ENCODE peak calls at places on chromosomes 6 and 20, in ten cellular contexts. One of them, this sample, is unnamed.

GRCh38 chr20:10731190-10731955 is 57.6 kb upstream of the JAG1 start:
- DNase-seq in sigmoid colon: no peak
- DNase-seq in bronchial epithelial cell: peak; percentile 93
- DNase-seq in Peyer's patch: no peak
- DNase-seq in Caco-2: no peak
- DNase-seq in ascending aorta: no peak
- DNase-seq in GM06990: no peak
- DNase-seq in tibial nerve: no peak
- DNase-seq in heart left ventricle: no peak
- DNase-seq in AG04450: no peak
- DNase-seq in this sample: no peak

GRCh38 chr6:5379647-5380242 is 118.4 kb downstream of the FARS2 start:
- DNase-seq in Peyer's patch: peak; percentile 63
- DNase-seq in bronchial epithelial cell: peak; percentile 41
- DNase-seq in heart left ventricle: no peak
- DNase-seq in sigmoid colon: no peak
- DNase-seq in ascending aorta: no peak
- DNase-seq in tibial nerve: no peak
- DNase-seq in GM06990: peak; percentile 8
- DNase-seq in AG04450: no peak
- DNase-seq in Caco-2: no peak
- DNase-seq in this sample: peak; percentile 38

GRCh38 chr6:93721386-93722048 is 302.2 kb upstream of the EPHA7 start:
- DNase-seq in Peyer's patch: no peak
- DNase-seq in ascending aorta: no peak
- DNase-seq in GM06990: no peak
- DNase-seq in sigmoid colon: no peak
- DNase-seq in Caco-2: no peak
- DNase-seq in heart left ventricle: no peak
- DNase-seq in tibial nerve: no peak
- DNase-seq in AG04450: no peak
- DNase-seq in bronchial epithelial cell: no peak
- DNase-seq in this sample: peak; percentile 37

GRCh38 chr6:144753023-144753705 is 468.0 kb downstream of the UTRN start:
- DNase-seq in Peyer's patch: no peak
- DNase-seq in AG04450: no peak
- DNase-seq in tibial nerve: no peak
- DNase-seq in Caco-2: no peak
- DNase-seq in heart left ventricle: no peak
- DNase-seq in sigmoid colon: no peak
- DNase-seq in bronchial epithelial cell: no peak
- DNase-seq in ascending aorta: no peak
- DNase-seq in GM06990: peak; percentile 30
- DNase-seq in this sample: no peak

GRCh38 chr6:106080106-106081095 is 5.7 kb upstream of the PRDM1 start:
- DNase-seq in AG04450: no peak
- DNase-seq in GM06990: no peak
- DNase-seq in bronchial epithelial cell: no peak
- DNase-seq in Peyer's patch: no peak
- DNase-seq in Caco-2: no peak
- DNase-seq in ascending aorta: no peak
- DNase-seq in sigmoid colon: no peak
- DNase-seq in tibial nerve: no peak
- DNase-seq in heart left ventricle: no peak
- DNase-seq in this sample: no peak

GRCh38 chr6:99592900-99593299 is 13.7 kb upstream of the PRDM13 start:
- DNase-seq in bronchial epithelial cell: peak; percentile 51
- DNase-seq in Peyer's patch: no peak
- DNase-seq in AG04450: no peak
- DNase-seq in Caco-2: no peak
- DNase-seq in heart left ventricle: no peak
- DNase-seq in tibial nerve: no peak
- DNase-seq in GM06990: no peak
- DNase-seq in ascending aorta: no peak
- DNase-seq in sigmoid colon: no peak
- DNase-seq in this sample: no peak

GRCh38 chr20:20075032-20075431 is 22.7 kb downstream of the CFAP61 start:
- DNase-seq in tibial nerve: no peak
- DNase-seq in AG04450: no peak
- DNase-seq in heart left ventricle: no peak
- DNase-seq in ascending aorta: no peak
- DNase-seq in GM06990: no peak
- DNase-seq in Caco-2: no peak
- DNase-seq in Peyer's patch: no peak
- DNase-seq in sigmoid colon: no peak
- DNase-seq in bronchial epithelial cell: no peak
- DNase-seq in this sample: no peak

GRCh38 chr6:10633216-10633615 is 61.2 kb downstream of the C6orf52 start:
- DNase-seq in GM06990: peak; percentile 30
- DNase-seq in bronchial epithelial cell: peak; percentile 97
- DNase-seq in sigmoid colon: no peak
- DNase-seq in ascending aorta: no peak
- DNase-seq in tibial nerve: no peak
- DNase-seq in Peyer's patch: no peak
- DNase-seq in AG04450: peak; percentile 66
- DNase-seq in Caco-2: no peak
- DNase-seq in heart left ventricle: no peak
- DNase-seq in this sample: peak; percentile 25

DNA sequence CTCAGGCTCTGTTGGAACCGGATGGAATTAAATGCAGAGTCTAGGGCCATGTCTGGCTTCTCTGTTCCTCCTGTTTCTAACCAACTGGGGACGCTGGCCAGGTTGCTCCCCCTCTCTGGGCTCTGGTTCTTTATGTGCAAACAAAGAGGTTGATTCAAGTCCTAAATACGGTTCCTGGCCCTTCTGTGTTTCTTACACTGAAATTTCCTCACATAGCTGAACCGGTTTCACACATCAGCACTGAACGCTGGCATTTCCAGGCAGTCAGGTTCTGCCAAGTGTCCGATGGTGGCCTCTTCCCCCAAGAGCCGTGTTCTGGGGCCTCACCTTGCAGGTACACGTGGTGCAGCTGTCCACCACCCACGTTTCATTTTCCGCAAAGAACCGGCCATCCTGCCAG is 13.5 kb downstream of the THBS2 start:
- DNase-seq in ascending aorta: no peak
- DNase-seq in GM06990: no peak
- DNase-seq in bronchial epithelial cell: peak; percentile 5
- DNase-seq in tibial nerve: no peak
- DNase-seq in heart left ventricle: no peak
- DNase-seq in AG04450: no peak
- DNase-seq in Caco-2: no peak
- DNase-seq in sigmoid colon: no peak
- DNase-seq in Peyer's patch: peak; percentile 28
- DNase-seq in this sample: no peak
- H3K27me3 ChIP-seq in ascending aorta: no peaks in the 10 kb centered on the region
- H3K27me3 ChIP-seq in GM06990: no peaks in the 10 kb centered on the region
- H3K27me3 ChIP-seq in bronchial epithelial cell: no peaks in the 10 kb centered on the region
- H3K27me3 ChIP-seq in tibial nerve: no peaks in the 10 kb centered on the region
- H3K27me3 ChIP-seq in heart left ventricle: no peaks in the 10 kb centered on the region
- H3K27me3 ChIP-seq in AG04450: no peaks in the 10 kb centered on the region
- H3K27me3 ChIP-seq in Caco-2: no peaks in the 10 kb centered on the region
- H3K27me3 ChIP-seq in sigmoid colon: no peaks in the 10 kb centered on the region
- H3K27me3 ChIP-seq in Peyer's patch: no peaks in the 10 kb centered on the region
- H3K27me3 ChIP-seq in this sample: no peaks in the 10 kb centered on the region

GRCh38 chr20:44219791-44220190 is 9.2 kb upstream of the OSER1 start:
- DNase-seq in Peyer's patch: no peak
- DNase-seq in ascending aorta: no peak
- DNase-seq in Caco-2: peak; percentile 90
- DNase-seq in tibial nerve: no peak
- DNase-seq in AG04450: no peak
- DNase-seq in heart left ventricle: no peak
- DNase-seq in GM06990: no peak
- DNase-seq in sigmoid colon: no peak
- DNase-seq in bronchial epithelial cell: no peak
- DNase-seq in this sample: no peak

GRCh38 chr20:44218441-44218840 is 7.9 kb upstream of the OSER1 start:
- DNase-seq in AG04450: no peak
- DNase-seq in GM06990: no peak
- DNase-seq in sigmoid colon: no peak
- DNase-seq in bronchial epithelial cell: no peak
- DNase-seq in Caco-2: no peak
- DNase-seq in heart left ventricle: no peak
- DNase-seq in ascending aorta: no peak
- DNase-seq in tibial nerve: no peak
- DNase-seq in Peyer's patch: peak; percentile 74
- DNase-seq in this sample: no peak

GRCh38 chr20:44217342-44218092 is 6.9 kb upstream of the OSER1 start:
- DNase-seq in tibial nerve: peak; percentile 61
- DNase-seq in GM06990: no peak
- DNase-seq in heart left ventricle: peak; percentile 64
- DNase-seq in bronchial epithelial cell: peak; percentile 56
- DNase-seq in sigmoid colon: no peak
- DNase-seq in AG04450: peak; percentile 46
- DNase-seq in Peyer's patch: peak; percentile 90
- DNase-seq in ascending aorta: peak; percentile 71
- DNase-seq in Caco-2: peak; percentile 92
- DNase-seq in this sample: peak; percentile 83

GRCh38 chr20:44221368-44221767 is 10.8 kb upstream of the OSER1 start:
- DNase-seq in bronchial epithelial cell: no peak
- DNase-seq in sigmoid colon: no peak
- DNase-seq in heart left ventricle: no peak
- DNase-seq in AG04450: no peak
- DNase-seq in tibial nerve: no peak
- DNase-seq in GM06990: no peak
- DNase-seq in Caco-2: no peak
- DNase-seq in Peyer's patch: no peak
- DNase-seq in ascending aorta: no peak
- DNase-seq in this sample: no peak

DNA sequence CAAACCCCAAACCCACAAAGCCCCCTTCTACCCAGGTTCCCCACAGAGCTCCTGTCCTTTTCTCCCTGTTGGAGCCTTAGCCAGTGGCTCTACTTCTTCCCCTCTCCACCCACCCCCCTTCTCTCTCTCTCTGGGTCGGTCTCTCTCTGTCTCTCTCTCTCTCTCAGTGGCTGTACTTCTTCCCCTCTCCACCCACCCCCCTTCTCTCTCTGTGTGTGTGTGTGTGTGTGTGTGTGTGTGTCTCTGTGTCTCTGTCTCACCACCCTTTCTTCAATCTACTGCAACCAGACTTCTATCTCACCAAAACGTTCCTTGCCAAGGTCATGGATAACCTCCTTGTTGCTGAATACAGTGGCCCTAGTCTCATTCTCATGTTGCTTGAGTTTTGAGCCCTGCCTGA is 8.7 kb upstream of the OSER1 start:
- DNase-seq in Peyer's patch: no peak
- DNase-seq in GM06990: no peak
- DNase-seq in sigmoid colon: no peak
- DNase-seq in bronchial epithelial cell: no peak
- DNase-seq in AG04450: no peak
- DNase-seq in Caco-2: no peak
- DNase-seq in tibial nerve: no peak
- DNase-seq in heart left ventricle: no peak
- DNase-seq in ascending aorta: no peak
- DNase-seq in this sample: no peak
- H3K4me3 ChIP-seq in Peyer's patch: no peak overlapping the region
- H3K4me3 ChIP-seq in GM06990: no peak overlapping the region
- H3K4me3 ChIP-seq in sigmoid colon: no peak overlapping the region
- H3K4me3 ChIP-seq in bronchial epithelial cell: no peak overlapping the region
- H3K4me3 ChIP-seq in AG04450: no peak overlapping the region
- H3K4me3 ChIP-seq in Caco-2: no peak overlapping the region
- H3K4me3 ChIP-seq in tibial nerve: no peak overlapping the region
- H3K4me3 ChIP-seq in heart left ventricle: no peak overlapping the region
- H3K4me3 ChIP-seq in ascending aorta: no peak overlapping the region
- H3K4me3 ChIP-seq in this sample: no peak overlapping the region

GRCh38 chr6:139380168-139380567 is 5.7 kb upstream of the CITED2 start:
- DNase-seq in Caco-2: no peak
- DNase-seq in tibial nerve: no peak
- DNase-seq in sigmoid colon: no peak
- DNase-seq in heart left ventricle: no peak
- DNase-seq in GM06990: no peak
- DNase-seq in ascending aorta: no peak
- DNase-seq in Peyer's patch: no peak
- DNase-seq in bronchial epithelial cell: no peak
- DNase-seq in AG04450: no peak
- DNase-seq in this sample: no peak

GRCh38 chr6:139376604-139377218 is 2.3 kb upstream of the CITED2 start:
- DNase-seq in ascending aorta: peak; percentile 69
- DNase-seq in heart left ventricle: no peak
- DNase-seq in sigmoid colon: peak; percentile 86
- DNase-seq in Caco-2: peak; percentile 80
- DNase-seq in GM06990: no peak
- DNase-seq in Peyer's patch: peak; percentile 76
- DNase-seq in AG04450: no peak
- DNase-seq in tibial nerve: peak; percentile 82
- DNase-seq in bronchial epithelial cell: peak; percentile 61
- DNase-seq in this sample: peak; percentile 70

GRCh38 chr6:139378226-139378625 is 3.8 kb upstream of the CITED2 start:
- DNase-seq in Peyer's patch: no peak
- DNase-seq in GM06990: no peak
- DNase-seq in Caco-2: no peak
- DNase-seq in ascending aorta: no peak
- DNase-seq in sigmoid colon: no peak
- DNase-seq in bronchial epithelial cell: peak; percentile 61
- DNase-seq in AG04450: no peak
- DNase-seq in tibial nerve: no peak
- DNase-seq in heart left ventricle: no peak
- DNase-seq in this sample: no peak

GRCh38 chr6:139380611-139381010 is 6.2 kb upstream of the CITED2 start:
- DNase-seq in GM06990: no peak
- DNase-seq in Peyer's patch: no peak
- DNase-seq in bronchial epithelial cell: no peak
- DNase-seq in tibial nerve: no peak
- DNase-seq in heart left ventricle: no peak
- DNase-seq in sigmoid colon: no peak
- DNase-seq in ascending aorta: no peak
- DNase-seq in AG04450: no peak
- DNase-seq in Caco-2: no peak
- DNase-seq in this sample: no peak

DNA sequence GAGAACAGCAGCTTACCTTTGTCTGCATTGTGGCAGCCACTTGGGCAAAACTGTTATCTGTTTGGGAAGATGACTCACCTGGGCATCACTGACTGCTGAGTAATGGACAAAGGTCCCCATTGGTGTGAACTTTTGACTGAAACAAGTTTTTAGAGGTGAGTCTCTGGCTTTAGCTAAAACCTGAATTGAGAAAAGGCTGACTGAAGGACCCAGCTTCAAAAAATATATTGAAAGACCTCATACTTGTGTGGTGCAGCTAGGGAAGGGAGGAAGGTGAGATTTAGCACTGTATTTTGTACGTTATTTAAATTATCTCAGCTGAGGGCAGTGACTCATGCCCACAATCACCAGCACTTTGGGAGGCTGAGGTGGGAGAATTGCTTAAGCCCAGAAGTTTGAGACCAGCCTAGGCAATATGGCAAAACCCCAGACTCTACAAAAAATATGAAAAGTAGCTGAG is 4.5 kb upstream of the CITED2 start:
- DNase-seq in GM06990: no peak
- DNase-seq in Caco-2: no peak
- DNase-seq in tibial nerve: no peak
- DNase-seq in sigmoid colon: no peak
- DNase-seq in ascending aorta: no peak
- DNase-seq in bronchial epithelial cell: peak; percentile 92
- DNase-seq in heart left ventricle: no peak
- DNase-seq in AG04450: no peak
- DNase-seq in Peyer's patch: peak; percentile 71
- DNase-seq in this sample: peak; percentile 62
- TF ChIP-seq CTCF in GM06990: no peak
- TF ChIP-seq CTCF in Caco-2: no peak
- TF ChIP-seq CTCF in tibial nerve: no peak
- TF ChIP-seq CTCF in sigmoid colon: no peak
- TF ChIP-seq CTCF in ascending aorta: no peak
- TF ChIP-seq CTCF in bronchial epithelial cell: no peak
- TF ChIP-seq CTCF in heart left ventricle: no peak
- TF ChIP-seq CTCF in AG04450: no peak
- TF ChIP-seq CTCF in Peyer's patch: no peak
- TF ChIP-seq CTCF in this sample: no peak

DNA sequence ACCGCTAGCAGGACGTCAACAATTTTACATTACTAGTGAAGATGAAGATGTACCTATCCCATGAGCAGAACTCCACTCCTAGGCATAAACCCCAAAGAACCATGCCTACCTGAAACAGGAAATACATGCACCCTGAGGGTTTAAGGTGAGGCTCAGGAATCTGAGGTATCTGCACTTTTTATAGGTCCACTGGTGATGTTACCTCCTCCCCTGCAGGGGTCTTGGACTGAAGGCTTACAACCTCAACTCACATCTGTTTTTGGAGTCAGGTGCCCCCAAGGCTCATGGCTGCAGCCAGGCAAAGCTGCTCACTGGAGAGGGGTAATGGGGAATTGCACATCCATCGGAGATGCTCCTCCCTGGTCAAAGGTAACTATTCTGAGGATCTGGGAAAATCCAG is 132.5 kb upstream of the TRAF3IP2 start:
- DNase-seq in sigmoid colon: no peak
- DNase-seq in AG04450: no peak
- DNase-seq in Peyer's patch: no peak
- DNase-seq in heart left ventricle: no peak
- DNase-seq in Caco-2: no peak
- DNase-seq in ascending aorta: no peak
- DNase-seq in tibial nerve: no peak
- DNase-seq in GM06990: no peak
- DNase-seq in bronchial epithelial cell: no peak
- DNase-seq in this sample: no peak
- H3K27me3 ChIP-seq in sigmoid colon: no peaks in the 10 kb centered on the region
- H3K27me3 ChIP-seq in AG04450: no peaks in the 10 kb centered on the region
- H3K27me3 ChIP-seq in Peyer's patch: no peaks in the 10 kb centered on the region
- H3K27me3 ChIP-seq in heart left ventricle: no peaks in the 10 kb centered on the region
- H3K27me3 ChIP-seq in Caco-2: no peaks in the 10 kb centered on the region
- H3K27me3 ChIP-seq in ascending aorta: no peaks in the 10 kb centered on the region
- H3K27me3 ChIP-seq in tibial nerve: no peaks in the 10 kb centered on the region
- H3K27me3 ChIP-seq in GM06990: no peaks in the 10 kb centered on the region
- H3K27me3 ChIP-seq in bronchial epithelial cell: no peaks in the 10 kb centered on the region
- H3K27me3 ChIP-seq in this sample: no peaks in the 10 kb centered on the region